ENCODE peak calls at places on chromosomes 1 and 21, in four cellular contexts. I is transverse colon, D is left lung, W is DND-41. P is an unnamed sample.
A peak's percentile ranks its signal among the peaks of the same experiment; 100 is the strongest.

GRCh38 chr1:27575861-27576331 is 28.0 kb downstream of the AHDC1 start:
- DNase-seq in I (peak; percentile 68), D (peak; percentile 91), W (no peak), P (peak; percentile 92)

GRCh38 chr1:54324750-54325704 is 81.2 kb downstream of the SSBP3 start:
- DNase-seq in I (no peak), D (no peak), W (no peak), P (no peak)

GRCh38 chr21:34227386-34227852 is 136.4 kb upstream of the KCNE2 start:
- DNase-seq in I (no peak), D (no peak), W (no peak), P (no peak)

GRCh38 chr1:28601696-28602095 is 9.6 kb downstream of the RAB42 start:
- DNase-seq in I (no peak), D (no peak), W (no peak), P (no peak)

GRCh38 chr1:157110686-157111085 is 11.1 kb upstream of the ETV3L start:
- DNase-seq in I (no peak), D (no peak), W (no peak), P (peak; percentile 55)

GRCh38 chr1:172585861-172586260 is 52.9 kb downstream of the SUCO start:
- DNase-seq in I (no peak), D (no peak), W (no peak), P (no peak)

GRCh38 chr1:234862944-234863515 is 253.1 kb upstream of the IRF2BP2 start:
- DNase-seq in I (peak; percentile 69), D (no peak), W (no peak), P (peak; percentile 37)

GRCh38 chr1:17970757-17971156 is 136.8 kb upstream of the IGSF21 start:
- DNase-seq in I (no peak), D (no peak), W (no peak), P (no peak)

GRCh38 chr1:88779880-88780279 is 95.8 kb downstream of the PKN2 start:
- DNase-seq in I (no peak), D (no peak), W (no peak), P (no peak)

GRCh38 chr1:182768973-182769372 is 20.6 kb upstream of the NPL start:
- DNase-seq in I (no peak), D (no peak), W (no peak), P (no peak)

GRCh38 chr1:40919475-40920011 is 57.4 kb upstream of the CITED4 start:
- DNase-seq in I (no peak), D (no peak), W (no peak), P (no peak)

GRCh38 chr1:32334274-32334861 is 1.7 kb downstream of the MARCKSL1 start:
- DNase-seq in I (peak; percentile 15), D (no peak), W (peak; percentile 44), P (no peak)

GRCh38 chr1:229538945-229539344 is 19.6 kb downstream of the ABCB10 start:
- DNase-seq in I (no peak), D (no peak), W (no peak), P (no peak)

GRCh38 chr21:43632373-43632905 is 26.8 kb downstream of the HSF2BP start:
- DNase-seq in I (no peak), D (no peak), W (no peak), P (no peak)

GRCh38 chr1:42973304-42973703 is 14.6 kb upstream of the SLC2A1 start:
- DNase-seq in I (peak; percentile 60), D (no peak), W (no peak), P (no peak)

GRCh38 chr21:33383056-33383888 is 19.9 kb upstream of the IFNGR2 start:
- DNase-seq in I (peak; percentile 81), D (peak; percentile 92), W (peak; percentile 60), P (peak; percentile 56)

GRCh38 chr1:50735443-50735842 is 224.6 kb downstream of the FAF1 start:
- DNase-seq in I (no peak), D (no peak), W (no peak), P (no peak)

GRCh38 chr1:245409341-245410195 is 254.8 kb downstream of the KIF26B start:
- DNase-seq in I (no peak), D (no peak), W (no peak), P (no peak)

GRCh38 chr21:16377857-16378256 is 648.1 kb downstream of the USP25 start:
- DNase-seq in I (no peak), D (no peak), W (no peak), P (no peak)

GRCh38 chr21:16376673-16377072 is 646.9 kb downstream of the USP25 start:
- DNase-seq in I (no peak), D (no peak), W (no peak), P (no peak)

GRCh38 chr21:16377120-16377658 is 647.4 kb downstream of the USP25 start:
- DNase-seq in I (no peak), D (no peak), W (peak; percentile 14), P (no peak)

GRCh38 chr21:16370176-16370575 is 640.4 kb downstream of the USP25 start:
- DNase-seq in I (no peak), D (no peak), W (no peak), P (no peak)

DNA sequence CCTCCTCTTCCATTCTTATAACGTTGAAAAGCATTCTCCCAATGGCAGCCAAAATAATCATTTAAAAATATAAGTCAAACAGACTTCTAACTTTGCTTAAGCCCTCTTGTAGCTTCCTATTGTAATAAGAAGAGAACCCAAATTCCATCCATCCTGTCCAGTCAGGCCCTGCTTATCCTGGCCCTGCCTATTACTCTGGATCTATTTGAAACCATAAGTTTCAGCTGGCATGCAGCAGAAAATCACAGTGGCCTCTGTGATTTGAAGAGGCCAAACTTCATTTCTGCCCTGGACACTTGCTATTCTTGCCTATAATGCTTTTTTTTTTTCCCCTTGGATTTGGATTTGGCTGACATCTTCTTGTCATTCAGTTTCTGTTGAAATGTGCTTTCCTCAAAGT is 642.8 kb downstream of the USP25 start:
- DNase-seq in I (no peak), D (no peak), W (no peak), P (no peak)
- H3K4me1 ChIP-seq in I (no peaks in the 10 kb centered on the region), D (no peaks in the 10 kb centered on the region), W (no peaks in the 10 kb centered on the region), P (no peaks in the 10 kb centered on the region)

GRCh38 chr1:11352058-11352715 is 79.2 kb downstream of the UBIAD1 start:
- DNase-seq in I (no peak), D (no peak), W (no peak), P (no peak)

GRCh38 chr1:11358991-11359390 is 86.0 kb downstream of the UBIAD1 start:
- DNase-seq in I (no peak), D (no peak), W (no peak), P (no peak)

GRCh38 chr1:11354893-11355593 is 82.0 kb downstream of the UBIAD1 start:
- DNase-seq in I (no peak), D (no peak), W (no peak), P (no peak)

GRCh38 chr1:11357291-11357690 is 84.3 kb downstream of the UBIAD1 start:
- DNase-seq in I (no peak), D (no peak), W (no peak), P (no peak)

GRCh38 chr1:11355594-11356467 is 82.8 kb downstream of the UBIAD1 start:
- DNase-seq in I (no peak), D (no peak), W (peak; percentile 29), P (peak; percentile 88)
- H3K4me3 ChIP-seq in I (no peak overlapping the region), D (no peak overlapping the region), W (no peak overlapping the region), P (no peak overlapping the region)

GRCh38 chr1:199954701-199955100 is 72.8 kb upstream of the NR5A2 start:
- DNase-seq in I (peak; percentile 41), D (no peak), W (peak; percentile 11), P (peak; percentile 89)
- TF ChIP-seq CTCF in I (peak; percentile 41), D (no peak), W (peak; percentile 53), P (peak; percentile 86)

GRCh38 chr21:39001341-39001740 is 181.9 kb downstream of the PSMG1 start:
- DNase-seq in I (no peak), D (no peak), W (no peak), P (no peak)
- H3K4me1 ChIP-seq in I (peaks cover 15% of the 10 kb centered on the region), D (peaks cover 17% of the 10 kb centered on the region), W (peaks cover 81% of the 10 kb centered on the region), P (no peaks in the 10 kb centered on the region)

GRCh38 chr1:155598842-155599331 is 11.1 kb upstream of the MSTO1 start:
- DNase-seq in I (no peak), D (no peak), W (no peak), P (peak; percentile 69)
- H3K4me3 ChIP-seq in I (no peak overlapping the region), D (no peak overlapping the region), W (no peak overlapping the region), P (no peak overlapping the region)

GRCh38 chr1:1298861-1299685 is 8.7 kb downstream of the ACAP3 start:
- DNase-seq in I (no peak), D (no peak), W (peak; percentile 65), P (peak; percentile 93)
- TF ChIP-seq CTCF in I (no peak), D (no peak), W (no peak), P (no peak)

GRCh38 chr1:232622981-232623380 is 7.0 kb downstream of the SIPA1L2 start:
- DNase-seq in I (peak; percentile 61), D (no peak), W (no peak), P (peak; percentile 92)
- H3K4me1 ChIP-seq in I (peaks cover 54% of the 10 kb centered on the region), D (peaks cover 28% of the 10 kb centered on the region), W (peaks cover 19% of the 10 kb centered on the region), P (peaks cover 11% of the 10 kb centered on the region)

GRCh38 chr1:46193984-46194570 is 4.2 kb downstream of the POMGNT1 start:
- DNase-seq in I (no peak), D (no peak), W (no peak), P (peak; percentile 71)

GRCh38 chr1:46188295-46189030 is 9.8 kb downstream of the POMGNT1 start:
- DNase-seq in I (peak; percentile 55), D (no peak), W (no peak), P (peak; percentile 58)

GRCh38 chr1:46187106-46187869 is 10.9 kb downstream of the POMGNT1 start:
- DNase-seq in I (peak; percentile 85), D (no peak), W (no peak), P (no peak)

GRCh38 chr1:46191033-46191701 is 7.1 kb downstream of the POMGNT1 start:
- DNase-seq in I (no peak), D (no peak), W (no peak), P (no peak)

GRCh38 chr1:46190539-46190938 is 7.7 kb downstream of the POMGNT1 start:
- DNase-seq in I (no peak), D (no peak), W (no peak), P (no peak)
- H3K4me3 ChIP-seq in I (no peak overlapping the region), D (no peak overlapping the region), W (no peak overlapping the region), P (no peak overlapping the region)

P was measured in endodermal cell.